ENCODE peak calls at places on chromosomes 13 and 19, in seven cellular contexts. M is mesenchymal stem cell; J is midbrain; Q is sciatic nerve; E is cerebellum; R is COR-L47; L is naive thymus-derived CD4-positive, alpha-beta T cell. N is an unnamed sample.

GRCh38 chr13:41470187-41470586 is 12.8 kb downstream of the RGCC start:
- DNase-seq in M (no peak), J (no peak), Q (no peak), E (no peak), R (no peak), L (no peak), N (no peak)

GRCh38 chr19:53294786-53295441 is 27.4 kb upstream of the VN1R4 start:
- DNase-seq in M (peak), J (no peak), Q (no peak), E (no peak), R (no peak), L (no peak), N (no peak)

GRCh38 chr19:16445238-16446107 is 26.3 kb downstream of the EPS15L1 start:
- DNase-seq in M (peak), J (no peak), Q (no peak), E (no peak), R (no peak), L (no peak), N (peak)

GRCh38 chr19:29524201-29524911 is 1.4 kb upstream of the VSTM2B start:
- DNase-seq in M (no peak), J (peak), Q (no peak), E (peak), R (no peak), L (no peak), N (no peak)

GRCh38 chr13:27125357-27126282 is 46.0 kb downstream of the USP12 start:
- DNase-seq in M (no peak), J (no peak), Q (no peak), E (no peak), R (no peak), L (no peak), N (no peak)

GRCh38 chr19:44722131-44723121 is 23.5 kb downstream of the CEACAM16 start:
- DNase-seq in M (no peak), J (no peak), Q (no peak), E (no peak), R (no peak), L (no peak), N (no peak)

GRCh38 chr13:41533676-41534075 is 76.3 kb downstream of the RGCC start:
- DNase-seq in M (no peak), J (no peak), Q (no peak), E (no peak), R (no peak), L (no peak), N (peak)

GRCh38 chr13:111792956-111793355 is 274.0 kb upstream of the SOX1 start:
- DNase-seq in M (no peak), J (no peak), Q (no peak), E (no peak), R (no peak), L (no peak), N (no peak)

GRCh38 chr19:19661675-19662251 is 1.7 kb downstream of the ATP13A1 start:
- DNase-seq in M (no peak), J (no peak), Q (no peak), E (no peak), R (no peak), L (no peak), N (no peak)

GRCh38 chr13:46087481-46087880 is 17.4 kb downstream of the CPB2 start:
- DNase-seq in M (no peak), J (no peak), Q (no peak), E (no peak), R (no peak), L (no peak), N (no peak)

N was measured in AG10803.